ENCODE peak calls at places on chromosomes 13 and 19, in five cellular contexts. X is stomach, C is tibial nerve, J is Karpas-422, H is iPS DF 6.9. K is an unnamed sample. For H3K4me1 and H3K9me3, the result is how much of the 10 kb centered on the place peaks cover.

GRCh38 chr13:113224486-113224885 is 15.1 kb downstream of the CUL4A start:
- DNase-seq in X (no peak), C (no peak), J (no peak), H (no peak), K (no peak)

GRCh38 chr19:39971380-39971841 is 446 bp downstream of the PSMC4 start:
- DNase-seq in X (peak), C (no peak), J (no peak), H (no peak), K (peak)

GRCh38 chr13:97978661-97979450 is 25.4 kb downstream of the IPO5 start:
- DNase-seq in X (no peak), C (no peak), J (no peak), H (no peak), K (no peak)

GRCh38 chr13:92681239-92681638 is 545.4 kb upstream of the GPC6 start:
- DNase-seq in X (no peak), C (no peak), J (no peak), H (no peak), K (peak)

GRCh38 chr19:19657397-19657783 is 6.1 kb downstream of the ATP13A1 start:
- DNase-seq in X (no peak), C (no peak), J (no peak), H (no peak), K (no peak)

GRCh38 chr19:3129112-3129511 is 6.7 kb upstream of the GNA15 start:
- DNase-seq in X (no peak), C (no peak), J (peak), H (no peak), K (no peak)

GRCh38 chr13:98751397-98752110 is 918 bp downstream of the SLC15A1 start:
- DNase-seq in X (no peak), C (no peak), J (no peak), H (no peak), K (peak)

GRCh38 chr13:100510208-100510997 is 78.2 kb downstream of the GGACT start:
- DNase-seq in X (no peak), C (no peak), J (no peak), H (peak), K (no peak)

GRCh38 chr13:48400820-48401219 is 12.1 kb downstream of the LPAR6 start:
- DNase-seq in X (no peak), C (no peak), J (no peak), H (no peak), K (peak)

GRCh38 chr19:15727724-15728123 is at the start of gene OR10H2:
- DNase-seq in X (no peak), C (no peak), J (no peak), H (no peak), K (no peak)

GRCh38 chr13:30881191-30881651 is 24.9 kb upstream of the MEDAG start:
- DNase-seq in X (no peak), C (no peak), J (no peak), H (no peak), K (no peak)

GRCh38 chr13:78160793-78161192 is 242.2 kb upstream of the EDNRB start:
- DNase-seq in X (no peak), C (no peak), J (no peak), H (no peak), K (no peak)

GRCh38 chr13:96191367-96191766 is 101.5 kb downstream of the HS6ST3 start:
- DNase-seq in X (no peak), C (no peak), J (no peak), H (no peak), K (no peak)

GRCh38 chr19:32580353-32580900 is 563 bp upstream of the PDCD5 start:
- DNase-seq in X (no peak), C (no peak), J (no peak), H (no peak), K (no peak)

GRCh38 chr19:29622191-29623070 is 16.3 kb downstream of the POP4 start:
- DNase-seq in X (no peak), C (no peak), J (no peak), H (no peak), K (no peak)

GRCh38 chr19:6350688-6351087 is 10.6 kb upstream of the CLPP start:
- DNase-seq in X (no peak), C (no peak), J (no peak), H (no peak), K (no peak)

GRCh38 chr19:3159565-3159964 is 19.0 kb upstream of the S1PR4 start:
- DNase-seq in X (no peak), C (no peak), J (no peak), H (no peak), K (no peak)

GRCh38 chr13:63408227-63409202 is 1992.9 kb upstream of the PCDH20 start:
- DNase-seq in X (no peak), C (no peak), J (no peak), H (no peak), K (no peak)

GRCh38 chr13:75666646-75667351 is 30.7 kb downstream of the LMO7 start:
- DNase-seq in X (no peak), C (no peak), J (no peak), H (no peak), K (peak)

GRCh38 chr19:6540918-6541689 is 10.3 kb downstream of the TNFSF9 start:
- DNase-seq in X (no peak), C (no peak), J (peak), H (no peak), K (no peak)

GRCh38 chr19:49642488-49643035 is 553 bp downstream of the SCAF1 start:
- DNase-seq in X (no peak), C (no peak), J (peak), H (no peak), K (no peak)

GRCh38 chr13:112716841-112717520 is 27.1 kb downstream of the ATP11A start:
- DNase-seq in X (no peak), C (no peak), J (no peak), H (no peak), K (no peak)

GRCh38 chr19:31223805-31224534 is 125.3 kb downstream of the TSHZ3 start:
- DNase-seq in X (no peak), C (no peak), J (no peak), H (no peak), K (no peak)

GRCh38 chr19:1872807-1873523 is 9.6 kb upstream of the KLF16 start:
- DNase-seq in X (no peak), C (no peak), J (no peak), H (no peak), K (no peak)
- H3K4me3 ChIP-seq in X (peak), C (no peak), J (no peak), H (no peak), K (no peak)

DNA sequence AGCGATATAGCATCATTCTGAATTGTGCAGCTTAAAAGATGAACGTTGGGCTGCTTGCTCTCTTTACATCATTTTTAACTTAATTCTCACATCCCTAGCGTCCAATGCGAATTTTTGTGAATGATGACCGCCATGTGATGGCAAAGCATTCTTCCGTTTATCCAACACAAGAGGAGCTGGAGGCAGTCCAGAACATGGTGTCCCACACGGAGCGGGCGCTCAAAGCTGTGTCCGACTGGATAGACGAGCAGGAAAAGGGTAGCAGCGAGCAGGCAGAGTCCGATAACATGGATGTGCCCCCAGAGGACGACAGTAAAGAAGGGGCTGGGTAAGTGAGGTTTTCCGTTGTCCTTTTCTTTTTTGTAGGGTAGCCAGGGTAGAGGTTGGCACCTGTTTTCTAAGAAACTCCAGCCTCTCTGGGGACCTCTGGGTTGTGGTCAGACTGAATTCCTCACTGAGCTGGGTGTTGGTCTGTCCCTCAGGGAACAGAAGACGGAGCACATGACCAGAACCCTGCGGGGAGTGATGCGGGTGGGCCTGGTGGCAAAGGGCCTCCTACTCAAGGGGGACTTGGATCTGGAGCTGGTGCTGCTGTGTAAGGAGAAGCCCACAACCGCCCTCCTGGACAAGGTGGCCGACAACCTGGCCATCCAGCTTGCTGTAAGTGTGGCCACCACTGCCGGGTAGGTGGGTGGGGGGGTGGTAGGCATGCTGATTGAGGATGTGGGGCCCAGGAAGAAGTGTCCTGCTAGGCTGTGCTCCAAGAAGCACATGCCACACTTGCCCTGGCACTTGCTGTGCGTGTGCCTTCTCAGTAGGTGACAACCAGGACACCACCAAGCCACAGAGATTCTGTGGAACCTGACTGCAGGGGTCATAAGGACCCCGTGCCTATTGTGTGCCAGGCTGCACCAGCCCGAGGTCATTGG is 17.0 kb downstream of the ILF3 start:
- DNase-seq in X (no peak), C (no peak), J (no peak), H (no peak), K (no peak)
- H3K4me1 ChIP-seq in X (under half), C (under half), J (under half), H (under half), K (under half)

GRCh38 chr19:58170860-58171259 is 12.0 kb upstream of the ZNF274 start:
- DNase-seq in X (no peak), C (no peak), J (no peak), H (no peak), K (no peak)
- H3K9me3 ChIP-seq in X (half or more), C (under half), J (under half), H (under half), K (half or more)

GRCh38 chr13:43411211-43411610 is 375.6 kb downstream of the ENOX1 start:
- DNase-seq in X (no peak), C (no peak), J (no peak), H (no peak), K (no peak)

GRCh38 chr13:43414111-43414510 is 372.7 kb downstream of the ENOX1 start:
- DNase-seq in X (no peak), C (no peak), J (no peak), H (no peak), K (no peak)

GRCh38 chr13:43407023-43407581 is 379.7 kb downstream of the ENOX1 start:
- DNase-seq in X (no peak), C (no peak), J (no peak), H (no peak), K (no peak)

GRCh38 chr13:43408274-43408673 is 378.5 kb downstream of the ENOX1 start:
- DNase-seq in X (no peak), C (no peak), J (no peak), H (no peak), K (no peak)

GRCh38 chr13:43411741-43412140 is 375.0 kb downstream of the ENOX1 start:
- DNase-seq in X (no peak), C (no peak), J (no peak), H (no peak), K (no peak)
- H3K4me3 ChIP-seq in X (no peak), C (no peak), J (no peak), H (no peak), K (no peak)

DNA sequence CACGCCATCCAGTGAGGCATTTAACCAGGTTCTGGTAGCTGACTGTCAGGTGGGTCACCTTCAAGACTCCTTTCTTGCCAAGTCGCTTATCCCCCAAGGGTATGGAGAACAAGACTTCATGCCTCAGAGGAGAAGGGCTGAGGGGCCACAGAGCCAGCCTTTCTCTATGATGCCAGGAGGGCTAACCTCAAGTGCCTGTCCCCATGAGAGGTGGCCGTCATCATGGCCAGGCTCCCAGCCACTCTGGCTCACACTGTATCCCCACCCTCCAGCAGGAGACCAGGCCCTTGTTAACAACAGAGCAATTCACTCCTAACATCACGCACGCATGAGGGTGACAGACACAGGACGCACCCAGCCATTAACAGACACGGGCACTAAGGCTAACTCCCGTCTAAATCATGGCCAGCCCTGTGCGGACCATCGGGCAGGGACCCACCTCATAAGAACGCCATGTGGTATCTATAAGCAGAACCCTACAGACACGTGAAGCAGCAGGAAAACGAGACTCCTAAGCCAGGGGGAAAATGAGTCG is 38.6 kb upstream of the ISYNA1 start:
- DNase-seq in X (no peak), C (no peak), J (no peak), H (no peak), K (no peak)
- H3K4me1 ChIP-seq in X (half or more), C (half or more), J (under half), H (under half), K (under half)

K was measured in Caco-2.